ENCODE peak calls at places on chromosome 16, in eight cellular contexts. Z is HCT116, W is GM23338, O is SK-N-SH, Q is GM23248, H is OCI-LY7, R is PC-3, E is PC-9. I is an unnamed sample.

GRCh38 chr16:51392651-51393187 is 241.6 kb upstream of the SALL1 start:
- DNase-seq in Z (no peak), W (peak; percentile 52), O (no peak), Q (peak; percentile 96), H (no peak), R (no peak), E (no peak), I (peak; percentile 11)

GRCh38 chr16:84360170-84360569 is 8.2 kb upstream of the ATP2C2 start:
- DNase-seq in Z (no peak), W (no peak), O (no peak), Q (no peak), H (peak; percentile 32), R (peak; percentile 89), E (no peak), I (no peak)

GRCh38 chr16:56048425-56049100 is 142.7 kb upstream of the GNAO1 start:
- DNase-seq in Z (no peak), W (no peak), O (no peak), Q (no peak), H (peak; percentile 73), R (no peak), E (no peak), I (no peak)

GRCh38 chr16:4381072-4381934 is 9.7 kb downstream of the VASN start:
- DNase-seq in Z (no peak), W (no peak), O (no peak), Q (no peak), H (no peak), R (no peak), E (no peak), I (no peak)

GRCh38 chr16:71409038-71409775 is 32.6 kb downstream of the TLE7 start:
- DNase-seq in Z (no peak), W (no peak), O (no peak), Q (no peak), H (no peak), R (no peak), E (no peak), I (no peak)

GRCh38 chr16:22683730-22684280 is 130.2 kb upstream of the HS3ST2 start:
- DNase-seq in Z (no peak), W (no peak), O (no peak), Q (no peak), H (no peak), R (no peak), E (no peak), I (no peak)

GRCh38 chr16:58652741-58653140 is 23.1 kb upstream of the CNOT1 start:
- DNase-seq in Z (no peak), W (peak; percentile 95), O (peak; percentile 77), Q (peak; percentile 48), H (no peak), R (no peak), E (no peak), I (no peak)

GRCh38 chr16:60091076-60091475 is 1357.0 kb upstream of the GOT2 start:
- DNase-seq in Z (no peak), W (no peak), O (no peak), Q (no peak), H (no peak), R (no peak), E (no peak), I (no peak)

GRCh38 chr16:68417711-68418301 is 30.5 kb downstream of the SMPD3 start:
- DNase-seq in Z (no peak), W (no peak), O (no peak), Q (no peak), H (peak; percentile 56), R (peak; percentile 67), E (peak; percentile 70), I (peak; percentile 48)

GRCh38 chr16:53779186-53779585 is 75.2 kb downstream of the FTO start:
- DNase-seq in Z (no peak), W (no peak), O (no peak), Q (no peak), H (no peak), R (no peak), E (no peak), I (no peak)

GRCh38 chr16:14249291-14250032 is 178.3 kb downstream of the MRTFB start:
- DNase-seq in Z (peak; percentile 12), W (peak; percentile 71), O (peak; percentile 54), Q (peak; percentile 61), H (peak; percentile 62), R (peak; percentile 54), E (no peak), I (peak; percentile 40)

GRCh38 chr16:87615621-87616041 is 13.3 kb downstream of the JPH3 start:
- DNase-seq in Z (no peak), W (no peak), O (no peak), Q (no peak), H (no peak), R (no peak), E (no peak), I (no peak)

GRCh38 chr16:87952751-87953150 is 1.5 kb downstream of the BANP start:
- DNase-seq in Z (no peak), W (no peak), O (no peak), Q (no peak), H (no peak), R (no peak), E (peak; percentile 24), I (no peak)

GRCh38 chr16:84396537-84397008 is 28.2 kb downstream of the ATP2C2 start:
- DNase-seq in Z (no peak), W (peak; percentile 45), O (no peak), Q (no peak), H (no peak), R (peak; percentile 61), E (peak; percentile 98), I (peak; percentile 73)

GRCh38 chr16:23537390-23537789 is 19.8 kb downstream of the EARS2 start:
- DNase-seq in Z (no peak), W (no peak), O (no peak), Q (no peak), H (no peak), R (no peak), E (no peak), I (no peak)

GRCh38 chr16:53518550-53519416 is 15.8 kb upstream of the AKTIP start:
- DNase-seq in Z (no peak), W (no peak), O (no peak), Q (peak; percentile 8), H (peak; percentile 80), R (no peak), E (no peak), I (no peak)

GRCh38 chr16:88531931-88532433 is 38.2 kb upstream of the ZC3H18 start:
- DNase-seq in Z (no peak), W (no peak), O (no peak), Q (no peak), H (no peak), R (no peak), E (no peak), I (no peak)

GRCh38 chr16:53598513-53599266 is 95.7 kb upstream of the AKTIP start:
- DNase-seq in Z (no peak), W (no peak), O (no peak), Q (no peak), H (no peak), R (no peak), E (no peak), I (no peak)

GRCh38 chr16:2468725-2469398 is 2.2 kb upstream of the NTN3 start:
- DNase-seq in Z (no peak), W (peak; percentile 42), O (peak; percentile 89), Q (no peak), H (peak; percentile 99), R (no peak), E (no peak), I (no peak)

GRCh38 chr16:1530883-1531637 is 2.4 kb upstream of the TMEM204 start:
- DNase-seq in Z (no peak), W (no peak), O (peak; percentile 94), Q (peak; percentile 91), H (no peak), R (no peak), E (no peak), I (peak; percentile 69)

GRCh38 chr16:72836181-72836580 is 211.7 kb downstream of the ZFHX3 start:
- DNase-seq in Z (no peak), W (no peak), O (no peak), Q (no peak), H (no peak), R (no peak), E (no peak), I (no peak)

GRCh38 chr16:3030128-3030871 is 6.4 kb downstream of the BICDL2 start:
- DNase-seq in Z (no peak), W (no peak), O (no peak), Q (no peak), H (no peak), R (no peak), E (no peak), I (no peak)

GRCh38 chr16:27962197-27962596 is 101.3 kb downstream of the GSG1L start:
- DNase-seq in Z (no peak), W (no peak), O (no peak), Q (no peak), H (no peak), R (no peak), E (no peak), I (no peak)

GRCh38 chr16:30985401-30986128 is 558 bp downstream of the HSD3B7 start:
- DNase-seq in Z (peak; percentile 37), W (peak; percentile 79), O (peak; percentile 63), Q (peak; percentile 81), H (no peak), R (peak; percentile 54), E (peak; percentile 56), I (peak; percentile 80)

GRCh38 chr16:66400503-66401380 is 26.4 kb upstream of the BEAN1 start:
- DNase-seq in Z (no peak), W (no peak), O (no peak), Q (no peak), H (no peak), R (no peak), E (no peak), I (no peak)

GRCh38 chr16:81095653-81095952 is 592 bp downstream of the GCSH start:
- DNase-seq in Z (no peak), W (no peak), O (no peak), Q (no peak), H (no peak), R (peak; percentile 2), E (peak; percentile 38), I (no peak)

GRCh38 chr16:85167589-85168537 is 55.6 kb upstream of the CIBAR2 start:
- DNase-seq in Z (no peak), W (peak; percentile 77), O (no peak), Q (no peak), H (no peak), R (no peak), E (peak; percentile 16), I (peak; percentile 59)

GRCh38 chr16:86259499-86259898 is 250.8 kb upstream of the FOXF1 start:
- DNase-seq in Z (no peak), W (no peak), O (no peak), Q (no peak), H (no peak), R (no peak), E (no peak), I (no peak)
- H3K27ac ChIP-seq in Z (no peak overlapping the region), W (no peak overlapping the region), O (no peak overlapping the region), Q (no peak overlapping the region), H (no peak overlapping the region), R (no peak overlapping the region), E (no peak overlapping the region), I (peak overlapping the region; percentile 70)

GRCh38 chr16:18969050-18969854 is 14.5 kb upstream of the TMC7 start:
- DNase-seq in Z (peak; percentile 58), W (peak; percentile 89), O (peak; percentile 84), Q (peak; percentile 85), H (peak; percentile 73), R (peak; percentile 78), E (peak; percentile 47), I (peak; percentile 88)
- H3K4me3 ChIP-seq in Z (peak overlapping the region; percentile 26), W (peak overlapping the region; percentile 42), O (peak overlapping the region; percentile 63), Q (peak overlapping the region; percentile 70), H (peak overlapping the region; percentile 56), R (peak overlapping the region; percentile 65), E (no peak overlapping the region), I (no peak overlapping the region)

GRCh38 chr16:86516618-86517003 is 6.3 kb downstream of the FOXF1 start:
- DNase-seq in Z (no peak), W (no peak), O (no peak), Q (peak; percentile 39), H (no peak), R (no peak), E (no peak), I (no peak)
- H3K9me2 ChIP-seq in Z (no peaks in the 10 kb centered on the region), W (no peaks in the 10 kb centered on the region), O (no peaks in the 10 kb centered on the region), Q (no peaks in the 10 kb centered on the region), H (no peaks in the 10 kb centered on the region), R (no peaks in the 10 kb centered on the region), E (no peaks in the 10 kb centered on the region), I (no peaks in the 10 kb centered on the region)

GRCh38 chr16:19604911-19605310 is 49.4 kb downstream of the VPS35L start:
- DNase-seq in Z (no peak), W (no peak), O (no peak), Q (no peak), H (no peak), R (no peak), E (no peak), I (no peak)
- H3K27ac ChIP-seq in Z (no peak overlapping the region), W (no peak overlapping the region), O (no peak overlapping the region), Q (no peak overlapping the region), H (no peak overlapping the region), R (no peak overlapping the region), E (peak overlapping the region; percentile 79), I (no peak overlapping the region)